ENCODE peak calls at places on chromosome 15, in four cellular contexts. Y is frontal cortex; B is A549; E is activated naive CD8-positive, alpha-beta T cell treated with anti-CD3 and anti-CD28 coated beads, Interleukin-2, amount 50 U/mL, for 24 hours. K is an unnamed sample.

GRCh38 chr15:38266247-38266996 is 13.8 kb downstream of the SPRED1 start:
- DNase-seq in Y (no peak), B (no peak), E (no peak), K (no peak)

GRCh38 chr15:39704684-39705083 is 78.0 kb downstream of the FSIP1 start:
- DNase-seq in Y (no peak), B (no peak), E (no peak), K (peak)

GRCh38 chr15:68230157-68231100 is 901 bp upstream of the CLN6 start:
- DNase-seq in Y (no peak), B (no peak), E (no peak), K (no peak)

GRCh38 chr15:41894791-41895463 is 1.1 kb upstream of the SPTBN5 start:
- DNase-seq in Y (no peak), B (no peak), E (peak), K (peak)

GRCh38 chr15:63923993-63924950 is 90.5 kb upstream of the HERC1 start:
- DNase-seq in Y (no peak), B (no peak), E (no peak), K (no peak)

GRCh38 chr15:31020542-31020941 is 29.1 kb upstream of the MTMR10 start:
- DNase-seq in Y (no peak), B (no peak), E (no peak), K (no peak)

GRCh38 chr15:75655911-75656310 is 8.2 kb downstream of the SNX33 start:
- DNase-seq in Y (no peak), B (no peak), E (no peak), K (no peak)

GRCh38 chr15:98896802-98897732 is 110.5 kb downstream of the PGPEP1L start:
- DNase-seq in Y (no peak), B (peak), E (no peak), K (peak)

GRCh38 chr15:89167267-89168176 is 53.9 kb downstream of the RLBP1 start:
- DNase-seq in Y (no peak), B (peak), E (peak), K (peak)

GRCh38 chr15:88646951-88647350 is 8.1 kb downstream of the ISG20 start:
- DNase-seq in Y (no peak), B (no peak), E (no peak), K (peak)

GRCh38 chr15:78619022-78619950 is 1.5 kb downstream of the CHRNA3 start:
- DNase-seq in Y (peak), B (no peak), E (no peak), K (no peak)

GRCh38 chr15:74367296-74367854 is at the start of gene CYP11A1:
- DNase-seq in Y (peak), B (no peak), E (no peak), K (no peak)

GRCh38 chr15:98755138-98755537 is 106.8 kb downstream of the IGF1R start:
- DNase-seq in Y (no peak), B (no peak), E (no peak), K (peak)

GRCh38 chr15:82597815-82598214 is 49.3 kb downstream of the CPEB1 start:
- DNase-seq in Y (no peak), B (no peak), E (no peak), K (no peak)

GRCh38 chr15:92709064-92709463 is 53.5 kb upstream of the FAM174B start:
- DNase-seq in Y (no peak), B (no peak), E (no peak), K (no peak)

GRCh38 chr15:65547841-65548240 is 17.6 kb downstream of the HACD3 start:
- DNase-seq in Y (no peak), B (no peak), E (no peak), K (no peak)

GRCh38 chr15:51251591-51251990 is 86.8 kb downstream of the CYP19A1 start:
- DNase-seq in Y (no peak), B (no peak), E (no peak), K (no peak)

GRCh38 chr15:62110000-62110851 is 43.4 kb downstream of the C2CD4A start:
- DNase-seq in Y (no peak), B (peak), E (no peak), K (peak)

GRCh38 chr15:76470691-76471090 is 134.1 kb downstream of the ISL2 start:
- DNase-seq in Y (no peak), B (no peak), E (no peak), K (no peak)

GRCh38 chr15:67468431-67468830 is 52.5 kb upstream of the C15orf61 start:
- DNase-seq in Y (no peak), B (no peak), E (no peak), K (no peak)

GRCh38 chr15:77830041-77830440 is 197.3 kb upstream of the LINGO1 start:
- DNase-seq in Y (no peak), B (no peak), E (no peak), K (no peak)

GRCh38 chr15:101107625-101108457 is 144.0 kb downstream of the CHSY1 start:
- DNase-seq in Y (no peak), B (no peak), E (no peak), K (no peak)

GRCh38 chr15:57772223-57772957 is 65.9 kb downstream of the POLR2M start:
- DNase-seq in Y (no peak), B (no peak), E (no peak), K (peak)

GRCh38 chr15:66702035-66702769 is at the start of gene SMAD6:
- DNase-seq in Y (peak), B (peak), E (peak), K (peak)

GRCh38 chr15:85581495-85581894 is 201.1 kb downstream of the AKAP13 start:
- DNase-seq in Y (no peak), B (no peak), E (peak), K (no peak)

GRCh38 chr15:50192164-50192563 is 10.2 kb downstream of the SLC27A2 start:
- DNase-seq in Y (no peak), B (no peak), E (no peak), K (no peak)